ENCODE peak calls at places on chromosomes 6 and 20, in six cellular contexts. Z is effector memory CD4-positive, alpha-beta T cell; W is MG63; J is astrocyte of the cerebellum; L is psoas muscle; T is body of pancreas. I is an unnamed sample.
A peak's percentile ranks its signal among the peaks of the same experiment; 100 is the strongest.

GRCh38 chr6:89575562-89575960 is 63.0 kb downstream of the LYRM2 start:
- DNase-seq in Z (no peak), W (no peak), J (no peak), L (no peak), T (no peak), I (no peak)

GRCh38 chr6:111478749-111479148 is 4.3 kb downstream of the REV3L start:
- DNase-seq in Z (no peak), W (no peak), J (peak; percentile 61), L (no peak), T (no peak), I (no peak)

GRCh38 chr6:15602144-15602543 is 60.7 kb downstream of the DTNBP1 start:
- DNase-seq in Z (no peak), W (no peak), J (no peak), L (no peak), T (peak; percentile 36), I (no peak)

GRCh38 chr6:116847234-116847633 is 18.4 kb upstream of the GPRC6A start:
- DNase-seq in Z (no peak), W (no peak), J (peak; percentile 13), L (no peak), T (no peak), I (peak; percentile 33)

GRCh38 chr6:252775-253526 is 39.3 kb upstream of the DUSP22 start:
- DNase-seq in Z (no peak), W (no peak), J (no peak), L (no peak), T (no peak), I (no peak)

GRCh38 chr20:36572701-36573102 is 695 bp upstream of the TGIF2 start:
- DNase-seq in Z (peak; percentile 60), W (peak; percentile 7), J (no peak), L (no peak), T (peak; percentile 42), I (no peak)

GRCh38 chr20:37627060-37627766 is 66.6 kb upstream of the CTNNBL1 start:
- DNase-seq in Z (no peak), W (peak; percentile 15), J (peak; percentile 31), L (peak; percentile 31), T (peak; percentile 39), I (peak; percentile 60)

GRCh38 chr6:101080597-101080996 is 199.5 kb upstream of the ASCC3 start:
- DNase-seq in Z (no peak), W (no peak), J (no peak), L (no peak), T (no peak), I (no peak)

GRCh38 chr6:7073810-7074525 is 33.8 kb upstream of the RREB1 start:
- DNase-seq in Z (peak; percentile 18), W (no peak), J (no peak), L (peak; percentile 24), T (peak; percentile 36), I (no peak)

GRCh38 chr20:62310757-62311121 is 7.9 kb downstream of the ADRM1 start:
- DNase-seq in Z (no peak), W (no peak), J (no peak), L (no peak), T (no peak), I (no peak)

GRCh38 chr6:156781882-156782631 is 4.9 kb downstream of the ARID1B start:
- DNase-seq in Z (no peak), W (no peak), J (no peak), L (no peak), T (no peak), I (no peak)

GRCh38 chr6:112400282-112400681 is 53.2 kb downstream of the RFPL4B start:
- DNase-seq in Z (no peak), W (no peak), J (no peak), L (no peak), T (no peak), I (no peak)

GRCh38 chr20:52859156-52859887 is 112.8 kb upstream of the TSHZ2 start:
- DNase-seq in Z (no peak), W (peak; percentile 6), J (peak; percentile 5), L (peak; percentile 13), T (peak; percentile 56), I (no peak)

GRCh38 chr20:58888103-58888502 is 35.6 kb downstream of the GNAS start:
- DNase-seq in Z (no peak), W (no peak), J (no peak), L (no peak), T (no peak), I (no peak)

GRCh38 chr20:60113024-60113724 is 155.0 kb downstream of the CDH26 start:
- DNase-seq in Z (no peak), W (no peak), J (no peak), L (no peak), T (no peak), I (no peak)

GRCh38 chr6:40978687-40979289 is 60.2 kb downstream of the UNC5CL start:
- DNase-seq in Z (no peak), W (no peak), J (no peak), L (no peak), T (no peak), I (no peak)

GRCh38 chr20:33130553-33130952 is 37.4 kb upstream of the BPIFA2 start:
- DNase-seq in Z (no peak), W (peak; percentile 47), J (no peak), L (no peak), T (no peak), I (no peak)

GRCh38 chr6:140078552-140079126 is 704.2 kb upstream of the CITED2 start:
- DNase-seq in Z (no peak), W (peak; percentile 6), J (peak; percentile 89), L (no peak), T (no peak), I (no peak)

GRCh38 chr6:132286298-132287019 is 114.8 kb downstream of the MOXD1 start:
- DNase-seq in Z (no peak), W (no peak), J (no peak), L (no peak), T (no peak), I (no peak)

GRCh38 chr6:149158076-149158475 is 159.4 kb upstream of the TAB2 start:
- DNase-seq in Z (no peak), W (no peak), J (no peak), L (no peak), T (no peak), I (no peak)

GRCh38 chr6:138248011-138248410 is 29.7 kb upstream of the PBOV1 start:
- DNase-seq in Z (no peak), W (no peak), J (no peak), L (no peak), T (no peak), I (no peak)

GRCh38 chr6:113599444-113599843 is 257.7 kb upstream of the MARCKS start:
- DNase-seq in Z (no peak), W (no peak), J (no peak), L (no peak), T (no peak), I (no peak)

GRCh38 chr6:166959906-166960608 is 3.7 kb upstream of the RNASET2 start:
- DNase-seq in Z (no peak), W (peak; percentile 10), J (no peak), L (no peak), T (no peak), I (no peak)

GRCh38 chr20:49268600-49269365 is 9.1 kb downstream of the ZNFX1 start:
- DNase-seq in Z (no peak), W (no peak), J (no peak), L (no peak), T (no peak), I (no peak)
- H3K4me3 ChIP-seq in Z (no peak overlapping the region), W (peak overlapping the region; percentile 15), J (no peak overlapping the region), L (peak overlapping the region; percentile 30), T (no peak overlapping the region), I (no peak overlapping the region)

GRCh38 chr20:2312876-2313275 is 17.1 kb downstream of the TGM3 start:
- DNase-seq in Z (no peak), W (peak; percentile 64), J (no peak), L (no peak), T (no peak), I (no peak)

GRCh38 chr20:2311329-2311728 is 15.5 kb downstream of the TGM3 start:
- DNase-seq in Z (no peak), W (no peak), J (no peak), L (no peak), T (no peak), I (no peak)

GRCh38 chr20:2315440-2315778 is 19.6 kb downstream of the TGM3 start:
- DNase-seq in Z (no peak), W (no peak), J (no peak), L (no peak), T (no peak), I (no peak)

GRCh38 chr20:2316847-2317495 is 21.2 kb downstream of the TGM3 start:
- DNase-seq in Z (no peak), W (no peak), J (no peak), L (no peak), T (no peak), I (no peak)

DNA sequence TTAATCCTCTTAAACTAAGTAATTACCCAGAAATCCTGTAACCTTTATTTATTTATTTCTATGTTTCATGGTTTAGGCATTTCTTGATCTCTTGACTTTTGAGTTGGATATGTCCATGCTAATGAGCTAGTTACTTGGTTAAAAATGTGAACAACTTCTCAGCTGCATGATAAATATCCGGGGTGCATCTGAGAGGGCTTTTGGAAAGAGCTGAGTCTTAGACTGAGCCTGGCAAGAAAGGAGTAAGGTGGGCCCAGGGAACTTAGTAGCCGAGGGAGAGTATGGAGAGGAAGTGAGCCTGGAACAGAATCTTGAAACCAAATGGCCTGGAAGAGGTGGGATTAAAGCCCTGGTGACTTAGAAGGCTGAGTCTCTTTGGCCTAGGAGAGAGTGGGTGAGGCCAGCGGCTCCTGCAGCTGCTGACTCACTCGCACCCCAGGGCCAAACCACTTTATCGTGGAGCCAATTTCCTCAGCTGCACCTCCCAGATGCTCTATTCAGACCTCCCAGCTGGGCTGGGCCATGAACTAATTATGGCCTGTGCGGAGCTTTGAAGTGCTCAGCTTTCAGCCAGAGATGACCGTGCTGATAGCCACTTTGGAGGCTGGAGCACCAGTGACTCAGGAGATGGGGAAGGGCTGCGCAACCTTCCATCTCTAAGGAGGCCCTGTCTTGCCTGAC is 19.1 kb downstream of the TGM3 start:
- DNase-seq in Z (no peak), W (peak; percentile 96), J (peak; percentile 57), L (peak; percentile 72), T (peak; percentile 17), I (no peak)
- H3K4me3 ChIP-seq in Z (no peak overlapping the region), W (no peak overlapping the region), J (no peak overlapping the region), L (no peak overlapping the region), T (no peak overlapping the region), I (no peak overlapping the region)

GRCh38 chr6:136772685-136773472 is 19.4 kb downstream of the MAP3K5 start:
- DNase-seq in Z (no peak), W (no peak), J (no peak), L (no peak), T (peak; percentile 88), I (no peak)
- H3K4me3 ChIP-seq in Z (no peak overlapping the region), W (no peak overlapping the region), J (no peak overlapping the region), L (no peak overlapping the region), T (no peak overlapping the region), I (no peak overlapping the region)

GRCh38 chr6:14023855-14024254 is 93.7 kb upstream of the CD83 start:
- DNase-seq in Z (no peak), W (no peak), J (no peak), L (no peak), T (no peak), I (no peak)
- H3K4me3 ChIP-seq in Z (no peak overlapping the region), W (no peak overlapping the region), J (no peak overlapping the region), L (no peak overlapping the region), T (no peak overlapping the region), I (no peak overlapping the region)

DNA sequence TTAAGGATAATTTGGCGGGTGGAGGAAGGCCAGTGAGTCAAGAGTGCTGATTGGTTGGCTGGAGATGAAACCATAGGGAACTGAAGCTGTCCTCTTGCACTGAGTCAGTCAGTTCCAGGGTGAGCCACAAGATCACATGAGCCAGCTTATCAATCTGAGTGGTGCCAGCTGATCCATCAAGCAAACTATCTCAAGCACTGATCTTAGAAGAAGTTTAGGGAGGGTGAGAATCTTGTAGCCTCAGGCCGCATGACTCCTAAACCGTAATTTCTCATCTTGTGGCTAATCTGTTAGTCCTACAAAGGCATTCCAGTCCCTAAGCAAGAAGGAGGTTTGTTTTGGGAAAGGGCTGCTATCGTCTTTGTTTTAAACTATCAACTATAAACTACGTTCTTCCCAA is 954.3 kb downstream of the KIF16B start:
- DNase-seq in Z (no peak), W (no peak), J (no peak), L (no peak), T (no peak), I (no peak)
- H3K4me3 ChIP-seq in Z (no peak overlapping the region), W (no peak overlapping the region), J (no peak overlapping the region), L (no peak overlapping the region), T (no peak overlapping the region), I (no peak overlapping the region)

I was measured in Jurkat, Clone E6-1.